ENCODE peak calls at places on chromosomes 16 and 17, in eight cellular contexts. S is right atrium auricular region, M is body of pancreas, W is neuronal stem cell, J is Panc1, K is Karpas-422, Q is tibial nerve, N is tibial artery. D is an unnamed sample.
A peak's percentile ranks its signal among the peaks of the same experiment; 100 is the strongest.

GRCh38 chr17:3916825-3917224 is 560 bp upstream of the P2RX1 start:
- DNase-seq in Q (no peak), N (no peak), S (no peak), K (no peak), M (no peak), J (no peak), W (no peak), D (no peak)

GRCh38 chr17:81349397-81350319 is 45.6 kb upstream of the BAHCC1 start:
- DNase-seq in M (no peak), W (no peak), S (no peak), Q (no peak), J (no peak), K (no peak), N (no peak), D (no peak)

GRCh38 chr17:73757324-73757942 is 113.2 kb upstream of the SDK2 start:
- DNase-seq in J (no peak), S (no peak), K (no peak), M (no peak), Q (no peak), W (no peak), N (no peak), D (no peak)

GRCh38 chr17:61520897-61521296 is 68.7 kb downstream of the TBX4 start:
- DNase-seq in K (no peak), J (no peak), Q (no peak), S (no peak), N (no peak), M (no peak), W (no peak), D (no peak)

GRCh38 chr16:22366889-22367288 is 7.5 kb downstream of the CDR2 start:
- DNase-seq in N (no peak), M (no peak), K (no peak), Q (no peak), J (no peak), S (no peak), W (no peak), D (no peak)

GRCh38 chr17:48246623-48247022 is 139.1 kb downstream of the SNX11 start:
- DNase-seq in S (no peak), Q (no peak), N (no peak), J (no peak), M (no peak), W (no peak), K (no peak), D (no peak)

GRCh38 chr17:63279498-63280230 is 166.4 kb downstream of the CYB561 start:
- DNase-seq in M (no peak), J (no peak), Q (no peak), W (no peak), N (no peak), K (no peak), S (no peak), D (no peak)

GRCh38 chr17:82900741-82901140 is 60.9 kb upstream of the ZNF750 start:
- DNase-seq in K (no peak), W (no peak), M (no peak), J (no peak), Q (no peak), N (no peak), S (no peak), D (no peak)

GRCh38 chr16:67678354-67679023 is 11.9 kb downstream of the C16orf86 start:
- DNase-seq in N (no peak), Q (no peak), W (no peak), K (no peak), M (no peak), S (no peak), J (no peak), D (no peak)

GRCh38 chr16:50293041-50293783 is 26.9 kb downstream of the ADCY7 start:
- DNase-seq in Q (no peak), J (no peak), M (no peak), K (no peak), W (no peak), S (no peak), N (no peak), D (no peak)

GRCh38 chr16:28064150-28064549 is 636 bp upstream of the GSG1L start:
- DNase-seq in N (no peak), W (no peak), Q (no peak), J (no peak), S (no peak), K (no peak), M (no peak), D (no peak)

GRCh38 chr16:51392651-51393187 is 241.6 kb upstream of the SALL1 start:
- DNase-seq in S (no peak), W (no peak), J (peak; percentile 2), N (peak; percentile 29), Q (peak; percentile 66), M (no peak), K (no peak), D (no peak)

GRCh38 chr16:70751593-70751992 is 49.4 kb downstream of the VAC14 start:
- DNase-seq in J (no peak), S (no peak), W (no peak), Q (no peak), N (no peak), K (no peak), M (no peak), D (no peak)

GRCh38 chr16:84955427-84955826 is 55.9 kb downstream of the ZDHHC7 start:
- DNase-seq in K (no peak), N (no peak), M (peak; percentile 94), Q (no peak), W (no peak), J (no peak), S (no peak), D (no peak)

GRCh38 chr17:65530985-65531507 is 30.4 kb downstream of the AXIN2 start:
- DNase-seq in M (no peak), K (no peak), S (no peak), N (no peak), J (no peak), Q (no peak), W (peak; percentile 51), D (no peak)

DNA sequence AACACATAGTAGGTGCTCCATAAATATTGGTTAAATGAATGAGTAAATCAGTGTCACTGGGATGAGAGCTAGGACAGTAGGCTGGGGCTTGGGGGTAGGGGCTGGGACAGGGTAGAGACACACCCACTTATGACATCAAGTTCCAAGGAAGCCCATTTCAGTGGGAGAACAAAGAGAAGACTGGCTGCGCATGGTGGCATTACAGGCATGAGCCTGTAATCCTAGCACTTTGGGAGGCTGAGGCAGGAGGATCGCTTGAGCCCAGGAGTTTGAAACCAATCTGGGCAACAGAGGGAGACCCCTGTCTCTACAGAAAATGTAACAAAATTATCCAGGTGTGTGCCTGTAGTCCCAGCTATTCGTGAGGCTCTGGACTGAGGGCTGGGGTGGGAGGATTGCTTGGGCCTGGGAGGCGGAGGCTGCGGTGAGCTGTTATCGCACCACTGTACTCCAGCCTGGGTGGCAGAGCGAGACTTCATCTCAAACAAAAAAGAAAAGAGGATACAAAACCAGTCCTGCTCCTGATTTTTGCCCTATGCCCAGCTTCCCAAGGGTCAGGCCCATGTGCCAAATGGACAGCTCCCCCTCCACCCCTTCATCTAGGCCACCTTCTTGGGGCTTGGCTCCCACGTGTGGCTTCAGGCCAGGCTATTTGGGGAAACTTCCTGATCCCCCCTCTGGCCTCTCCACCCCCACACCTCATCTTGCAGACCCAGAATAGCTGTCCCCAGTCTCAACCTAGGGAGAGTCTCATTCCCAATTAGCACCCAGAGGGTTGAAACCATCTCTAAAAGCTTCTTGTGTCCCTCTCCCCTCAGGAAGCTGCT is 7.1 kb downstream of the ZNF385C start:
- DNase-seq in J (no peak), W (no peak), N (no peak), Q (no peak), K (no peak), S (no peak), M (no peak), D (no peak)
- H3K27me3 ChIP-seq in J (no peaks in the 10 kb centered on the region), W (peaks cover 2% of the 10 kb centered on the region), N (no peaks in the 10 kb centered on the region), Q (no peaks in the 10 kb centered on the region), K (no peaks in the 10 kb centered on the region), S (no peaks in the 10 kb centered on the region), M (no peaks in the 10 kb centered on the region), D (no peaks in the 10 kb centered on the region)

DNA sequence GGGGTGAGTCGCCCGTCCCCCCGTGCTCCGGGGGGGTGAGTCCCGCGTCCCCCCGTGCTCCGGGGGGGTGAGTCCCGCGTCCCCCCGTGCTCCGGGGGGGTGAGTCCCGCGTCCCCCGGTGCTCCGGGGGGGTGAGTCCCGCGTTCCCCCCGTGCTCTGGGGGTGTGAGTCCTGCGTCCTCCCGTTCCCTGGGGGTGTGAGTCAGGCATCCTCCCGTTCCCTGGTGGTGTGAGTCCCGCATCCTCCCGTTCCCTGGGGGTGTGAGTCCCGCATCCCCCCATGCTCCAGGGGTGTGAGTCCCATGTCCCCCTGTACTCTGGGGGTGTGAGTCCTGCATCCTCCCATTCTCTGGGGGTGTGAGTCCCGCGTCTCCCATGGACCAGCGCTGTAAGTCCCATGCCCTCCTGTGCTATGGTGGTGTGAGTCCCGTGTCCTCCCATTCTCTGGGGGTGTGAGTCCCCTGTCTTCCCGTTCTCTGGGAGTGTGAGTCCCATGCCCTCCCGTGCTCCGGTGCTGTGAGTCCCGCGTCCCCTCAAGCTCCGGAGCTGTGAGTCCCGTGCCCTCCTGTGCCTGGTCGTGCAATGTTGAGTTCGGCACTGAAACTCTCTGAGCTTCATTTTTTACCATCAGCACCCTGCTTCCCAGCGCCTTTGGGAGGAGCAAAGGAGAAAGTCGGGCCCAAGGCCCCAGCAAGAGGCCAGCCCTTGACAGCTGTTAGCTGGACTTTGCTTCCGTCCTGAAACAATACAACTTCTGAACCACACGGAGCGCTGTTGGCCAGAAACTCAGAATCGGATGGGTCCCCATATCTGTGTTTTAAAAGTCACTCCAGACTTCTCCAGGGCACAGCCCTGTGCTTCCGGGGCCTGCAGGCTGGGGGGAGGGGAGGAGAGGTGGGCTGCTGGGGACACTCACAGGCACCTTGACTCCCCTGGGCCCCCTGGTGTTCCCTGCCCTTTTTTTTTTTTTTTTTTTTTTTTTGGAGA is 11.5 kb upstream of the ZC3H18 start:
- DNase-seq in J (no peak), Q (peak; percentile 38), K (peak; percentile 53), W (no peak), M (peak; percentile 94), S (peak; percentile 68), N (peak; percentile 45), D (no peak)
- H3K4me3 ChIP-seq in J (peak overlapping the region; percentile 24), Q (no peak overlapping the region), K (no peak overlapping the region), W (no peak overlapping the region), M (no peak overlapping the region), S (no peak overlapping the region), N (no peak overlapping the region), D (no peak overlapping the region)

GRCh38 chr16:35629001-35629400 is 2169.6 kb downstream of the TP53TG3F start:
- DNase-seq in M (no peak), K (no peak), N (no peak), W (no peak), Q (no peak), S (no peak), J (no peak), D (no peak)
- H3K9me3 ChIP-seq in M (no peaks in the 10 kb centered on the region), K (peaks cover 8% of the 10 kb centered on the region), N (no peaks in the 10 kb centered on the region), W (no peaks in the 10 kb centered on the region), Q (no peaks in the 10 kb centered on the region), S (no peaks in the 10 kb centered on the region), J (no peaks in the 10 kb centered on the region), D (no peaks in the 10 kb centered on the region)

DNA sequence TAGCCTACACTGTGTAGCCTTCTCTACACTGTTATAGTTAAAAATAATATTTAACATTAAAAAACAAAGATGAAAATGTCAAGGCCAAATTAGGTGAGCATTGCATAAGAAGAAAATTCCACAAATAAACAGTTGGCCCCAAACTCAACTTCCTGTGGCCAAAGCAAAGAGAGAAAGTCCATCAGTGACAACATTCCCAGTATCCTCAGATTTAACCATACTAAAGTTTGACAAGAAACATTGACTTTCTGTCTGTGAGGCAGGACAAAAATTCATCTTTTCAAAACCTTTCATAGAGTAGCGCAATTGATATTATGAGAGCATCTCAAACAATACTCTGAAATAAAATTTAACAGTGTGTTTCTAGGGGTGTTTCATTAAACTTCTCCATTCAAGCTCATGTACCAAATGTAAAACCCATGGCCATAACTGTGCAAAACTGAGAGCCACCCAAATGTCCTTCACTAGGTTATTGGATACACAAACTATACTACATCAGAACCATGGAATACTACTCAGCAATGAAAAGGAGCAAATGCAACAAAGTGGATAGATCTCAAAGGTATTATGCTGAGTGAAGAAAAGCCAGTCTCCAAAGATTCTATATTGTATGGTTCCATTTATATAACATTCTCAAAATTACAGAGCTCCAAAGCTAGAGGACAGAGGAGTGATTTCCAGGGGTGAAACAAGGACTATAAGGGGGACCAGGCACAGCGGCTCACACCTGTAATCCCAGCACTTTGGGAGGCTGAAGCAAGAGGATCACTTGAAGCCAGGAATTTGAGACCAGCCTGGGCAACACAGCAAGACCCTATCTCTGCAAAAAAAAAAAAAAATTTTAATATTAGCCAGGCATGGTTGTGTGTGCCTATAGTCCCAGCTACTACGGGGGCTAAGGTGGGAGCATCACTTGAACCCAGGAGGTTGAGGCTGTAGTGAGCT is 38.7 kb downstream of the TMEM114 start:
- DNase-seq in K (no peak), N (no peak), M (no peak), J (no peak), S (no peak), Q (no peak), W (no peak), D (no peak)
- H3K27me3 ChIP-seq in K (no peaks in the 10 kb centered on the region), N (no peaks in the 10 kb centered on the region), M (no peaks in the 10 kb centered on the region), J (peaks cover 29% of the 10 kb centered on the region), S (no peaks in the 10 kb centered on the region), Q (no peaks in the 10 kb centered on the region), W (peaks cover 7% of the 10 kb centered on the region), D (no peaks in the 10 kb centered on the region)